ENCODE peak calls at places on chromosomes 7 and 10, in eight cellular contexts. H is neural progenitor cell, E is fibroblast of lung, A is left ventricle myocardium inferior, G is K562, I is esophagus squamous epithelium, F is pancreas, B is A549. W is an unnamed sample. For H3K4me1, the result is how much of the 10 kb centered on the place peaks cover.

GRCh38 chr7:95493247-95493646 is 7.5 kb downstream of the ASB4 start:
- DNase-seq in E (peak), B (no peak), H (no peak), I (no peak), G (no peak), F (no peak), A (no peak), W (no peak)

GRCh38 chr7:43040461-43040860 is 72.0 kb upstream of the HECW1 start:
- DNase-seq in H (no peak), E (no peak), B (no peak), I (no peak), A (no peak), G (no peak), F (no peak), W (no peak)

GRCh38 chr7:76377186-76377918 is 18.6 kb upstream of the YWHAG start:
- DNase-seq in G (no peak), A (no peak), H (no peak), B (peak), I (no peak), E (no peak), F (no peak), W (no peak)

GRCh38 chr7:122619664-122620063 is 79.3 kb downstream of the RNF133 start:
- DNase-seq in F (no peak), G (no peak), A (no peak), B (no peak), E (no peak), I (no peak), H (no peak), W (no peak)

GRCh38 chr7:47428052-47428779 is 153.7 kb downstream of the TNS3 start:
- DNase-seq in H (no peak), I (no peak), E (no peak), B (no peak), A (no peak), F (no peak), G (no peak), W (no peak)

GRCh38 chr7:95318501-95318900 is 5.8 kb downstream of the PON1 start:
- DNase-seq in H (no peak), A (no peak), F (no peak), B (no peak), E (no peak), G (no peak), I (no peak), W (no peak)

GRCh38 chr10:97200616-97201015 is 14.9 kb upstream of the SLIT1 start:
- DNase-seq in H (no peak), F (no peak), A (no peak), G (no peak), I (no peak), B (no peak), E (no peak), W (no peak)

GRCh38 chr7:138890782-138891445 is 90.3 kb downstream of the KIAA1549 start:
- DNase-seq in I (no peak), A (peak), G (no peak), B (peak), E (peak), F (peak), H (no peak), W (no peak)

GRCh38 chr10:79981673-79982485 is 33.0 kb upstream of the SFTPD start:
- DNase-seq in H (peak), B (peak), G (no peak), A (peak), F (peak), E (peak), I (no peak), W (peak)

GRCh38 chr10:31896972-31897384 is 31.7 kb downstream of the ARHGAP12 start:
- DNase-seq in I (no peak), E (peak), G (no peak), H (no peak), A (no peak), F (no peak), B (peak), W (no peak)

DNA sequence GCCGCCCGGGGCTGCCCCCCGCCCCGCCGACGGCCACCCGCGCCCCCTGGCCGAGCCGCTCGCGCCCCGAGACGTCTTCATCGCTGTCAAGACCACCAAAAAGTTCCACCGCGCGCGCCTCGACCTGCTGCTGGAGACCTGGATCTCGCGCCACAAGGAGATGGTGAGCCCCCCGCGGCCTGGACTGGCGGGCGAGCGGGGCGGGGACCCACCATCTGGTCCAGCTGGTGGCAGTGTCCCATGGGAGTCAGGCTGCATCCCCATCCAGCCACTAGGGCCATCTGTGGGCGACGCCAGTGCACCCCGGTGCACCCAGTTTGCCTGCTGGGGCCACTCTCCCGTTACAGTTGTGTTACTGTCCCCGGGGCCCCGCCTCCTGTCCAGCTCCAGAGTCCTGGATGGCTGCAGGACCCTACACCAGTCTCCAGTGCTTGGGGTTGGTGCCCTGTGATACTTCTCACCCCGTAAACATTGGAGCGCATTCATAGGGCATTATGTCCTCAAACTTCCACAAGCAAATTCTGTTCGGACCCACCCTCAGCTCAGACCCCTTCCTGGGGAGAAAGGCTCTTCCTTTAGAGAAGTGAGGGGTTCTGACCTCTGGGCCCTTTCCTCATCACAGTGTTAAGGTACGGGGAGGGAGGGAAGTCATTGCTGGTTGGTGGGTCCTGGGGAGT is 695 bp downstream of the LFNG start:
- DNase-seq in E (no peak), A (no peak), B (peak), F (peak), G (peak), I (no peak), H (peak), W (peak)
- TF ChIP-seq CTCF in E (no peak), A (no peak), B (no peak), F (no peak), G (peak), I (no peak), H (peak), W (no peak)

GRCh38 chr10:6738464-6738824 is 158.4 kb upstream of the PRKCQ start:
- DNase-seq in G (no peak), F (no peak), E (peak), B (no peak), H (no peak), I (no peak), A (no peak), W (no peak)
- H3K4me3 ChIP-seq in G (no peak), F (no peak), E (peak), B (peak), H (no peak), I (no peak), A (peak), W (no peak)

GRCh38 chr10:61992059-61992460 is 90.6 kb downstream of the ARID5B start:
- DNase-seq in F (no peak), I (no peak), G (no peak), B (no peak), A (no peak), E (peak), H (no peak), W (no peak)
- H3K4me1 ChIP-seq in F (under half), I (under half), G (under half), B (under half), A (under half), E (under half), H (under half), W (under half)

DNA sequence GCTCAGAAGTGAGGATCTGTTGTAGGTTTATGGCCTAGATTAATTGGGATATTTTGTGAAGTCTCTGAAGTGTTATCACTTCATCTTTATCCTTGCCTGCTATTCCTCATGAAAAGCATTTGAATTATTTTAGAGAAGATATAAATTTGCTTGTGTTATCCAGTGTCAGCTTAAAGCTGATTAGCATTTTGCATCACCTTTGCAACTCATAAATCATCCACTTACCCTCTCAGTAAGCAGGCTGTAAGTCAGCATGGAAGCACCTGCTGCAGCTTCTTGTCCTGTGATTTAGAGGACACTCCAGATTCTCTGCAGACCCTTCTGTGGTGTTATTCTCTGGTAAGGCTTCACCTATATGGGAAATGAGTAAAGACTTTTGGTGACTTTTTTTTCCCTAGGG is 138.1 kb downstream of the AUTS2 start:
- DNase-seq in I (no peak), E (no peak), F (no peak), H (no peak), G (no peak), B (no peak), A (no peak), W (no peak)
- TF ChIP-seq CTCF in I (no peak), E (no peak), F (no peak), H (no peak), G (no peak), B (no peak), A (no peak), W (no peak)

GRCh38 chr10:55631071-55631654 is 729.9 kb downstream of the ZWINT start:
- DNase-seq in B (peak), A (peak), H (peak), I (no peak), G (peak), F (peak), E (peak), W (peak)

GRCh38 chr10:55629792-55630490 is 731.1 kb downstream of the ZWINT start:
- DNase-seq in G (no peak), E (peak), H (peak), F (peak), A (no peak), B (peak), I (no peak), W (peak)

GRCh38 chr10:55627526-55628170 is 733.4 kb downstream of the ZWINT start:
- DNase-seq in I (no peak), E (peak), B (no peak), H (peak), G (no peak), F (no peak), A (no peak), W (no peak)

GRCh38 chr10:55630491-55631056 is 730.5 kb downstream of the ZWINT start:
- DNase-seq in H (peak), G (no peak), A (no peak), B (no peak), I (no peak), E (peak), F (no peak), W (peak)

GRCh38 chr10:55628260-55628701 is 732.8 kb downstream of the ZWINT start:
- DNase-seq in H (peak), F (no peak), G (no peak), I (no peak), B (peak), A (no peak), E (no peak), W (no peak)
- H3K4me3 ChIP-seq in H (peak), F (no peak), G (no peak), I (no peak), B (peak), A (peak), E (peak), W (no peak)

W was measured in mucosa of descending colon.